ENCODE peak calls at places on chromosome 18, in four cellular contexts. R, Q, U and I are unnamed samples.

GRCh38 chr18:27605107-27605834 is 420.2 kb upstream of the CHST9 start:
- DNase-seq in U (no peak), R (peak; percentile 54), Q (peak; percentile 88), I (peak; percentile 22)

GRCh38 chr18:68034293-68034692 is 517.8 kb upstream of the DSEL start:
- DNase-seq in R (no peak), Q (no peak), U (no peak), I (no peak)

GRCh38 chr18:57057890-57058289 is 89.0 kb upstream of the BOD1L2 start:
- DNase-seq in R (no peak), Q (no peak), U (no peak), I (peak; percentile 58)

GRCh38 chr18:64253222-64253621 is 104.3 kb upstream of the LINC00305 start:
- DNase-seq in Q (no peak), R (no peak), U (no peak), I (peak; percentile 10)

GRCh38 chr18:34659579-34660517 is 50.2 kb upstream of the DTNA start:
- DNase-seq in R (peak; percentile 81), U (no peak), Q (peak; percentile 75), I (no peak)

GRCh38 chr18:28193177-28193778 is 16.3 kb upstream of the CDH2 start:
- DNase-seq in Q (no peak), U (no peak), R (no peak), I (no peak)

GRCh38 chr18:62182220-62182619 is 4.6 kb downstream of the PIGN start:
- DNase-seq in Q (no peak), R (no peak), U (no peak), I (no peak)

GRCh38 chr18:34495434-34495833 is 214.7 kb upstream of the DTNA start:
- DNase-seq in Q (no peak), U (no peak), R (no peak), I (no peak)

GRCh38 chr18:11066038-11066437 is 83.3 kb downstream of the PIEZO2 start:
- DNase-seq in Q (peak; percentile 4), U (no peak), R (no peak), I (no peak)

GRCh38 chr18:65439184-65439583 is 311.6 kb upstream of the CDH7 start:
- DNase-seq in U (no peak), R (no peak), Q (peak; percentile 6), I (no peak)

GRCh38 chr18:77063256-77063655 is 69.3 kb downstream of the MBP start:
- DNase-seq in U (peak; percentile 82), R (peak; percentile 62), Q (no peak), I (peak; percentile 71)

GRCh38 chr18:69956037-69956436 is 8.4 kb upstream of the CD226 start:
- DNase-seq in Q (no peak), U (no peak), R (no peak), I (no peak)

GRCh38 chr18:38077219-38077618 is 511.6 kb upstream of the CELF4 start:
- DNase-seq in U (no peak), R (peak; percentile 1), Q (peak; percentile 26), I (no peak)

GRCh38 chr18:72871091-72871490 is 3.3 kb upstream of the NETO1 start:
- DNase-seq in Q (no peak), U (no peak), R (peak; percentile 68), I (no peak)

GRCh38 chr18:56314396-56314795 is 324.0 kb downstream of the TXNL1 start:
- DNase-seq in R (no peak), U (no peak), Q (no peak), I (no peak)

GRCh38 chr18:76972241-76972640 is 149.9 kb downstream of the ZNF236 start:
- DNase-seq in U (no peak), Q (no peak), R (peak; percentile 32), I (no peak)

GRCh38 chr18:76519156-76519549 is 24.1 kb upstream of the ZNF516 start:
- DNase-seq in Q (peak; percentile 65), R (no peak), U (no peak), I (no peak)

GRCh38 chr18:3069671-3070433 is 56.9 kb upstream of the LPIN2 start:
- DNase-seq in U (no peak), Q (no peak), R (no peak), I (no peak)

GRCh38 chr18:69697069-69697468 is 250.6 kb downstream of the CD226 start:
- DNase-seq in Q (no peak), R (no peak), U (no peak), I (no peak)

GRCh38 chr18:10015288-10015701 is 101.5 kb downstream of the VAPA start:
- DNase-seq in Q (no peak), U (no peak), R (peak; percentile 21), I (no peak)

GRCh38 chr18:25517881-25518715 is 166.1 kb upstream of the ZNF521 start:
- DNase-seq in R (no peak), U (no peak), Q (peak; percentile 9), I (no peak)

GRCh38 chr18:23331091-23331920 is 121.8 kb upstream of the RIOK3 start:
- DNase-seq in U (no peak), R (peak; percentile 46), Q (no peak), I (no peak)

GRCh38 chr18:37381554-37381953 is 184.0 kb downstream of the CELF4 start:
- DNase-seq in U (no peak), R (no peak), Q (no peak), I (no peak)

GRCh38 chr18:66826211-66826610 is 222.3 kb upstream of the CDH19 start:
- DNase-seq in Q (no peak), R (no peak), U (no peak), I (no peak)

GRCh38 chr18:23835506-23835905 is 146.3 kb downstream of the LAMA3 start:
- DNase-seq in U (no peak), R (no peak), Q (no peak), I (no peak)

GRCh38 chr18:33470229-33470628 is 29.7 kb upstream of the CCDC178 start:
- DNase-seq in U (no peak), R (peak; percentile 5), Q (no peak), I (no peak)

GRCh38 chr18:79544386-79544963 is 135.1 kb upstream of the CTDP1 start:
- DNase-seq in Q (no peak), U (no peak), R (no peak), I (no peak)

GRCh38 chr18:10216809-10217208 is 237.6 kb upstream of the APCDD1 start:
- DNase-seq in Q (no peak), U (no peak), R (no peak), I (no peak)

GRCh38 chr18:46226461-46226860 is 122.3 kb downstream of the HAUS1 start:
- DNase-seq in Q (no peak), R (no peak), U (no peak), I (no peak)
- TF ChIP-seq CTCF in Q (no peak), R (no peak), U (no peak), I (no peak)

GRCh38 chr18:50569930-50570329 is 10.0 kb downstream of the MAPK4 start:
- DNase-seq in U (no peak), Q (peak; percentile 41), R (no peak), I (no peak)

GRCh38 chr18:50578030-50578429 is 18.1 kb downstream of the MAPK4 start:
- DNase-seq in U (no peak), Q (no peak), R (no peak), I (no peak)

GRCh38 chr18:50571606-50572005 is 11.7 kb downstream of the MAPK4 start:
- DNase-seq in R (no peak), U (no peak), Q (no peak), I (no peak)

GRCh38 chr18:50578651-50579050 is 18.8 kb downstream of the MAPK4 start:
- DNase-seq in R (peak; percentile 65), Q (no peak), U (no peak), I (no peak)

GRCh38 chr18:50573679-50574078 is 13.8 kb downstream of the MAPK4 start:
- DNase-seq in U (no peak), Q (no peak), R (no peak), I (no peak)
- TF ChIP-seq CTCF in U (peak; percentile 38), Q (peak; percentile 42), R (peak; percentile 35), I (peak; percentile 17)

GRCh38 chr18:59629894-59630293 is 67.3 kb downstream of the CCBE1 start:
- DNase-seq in R (no peak), U (no peak), Q (no peak), I (no peak)
- TF ChIP-seq CTCF in R (no peak), U (no peak), Q (no peak), I (no peak)

GRCh38 chr18:74569401-74569800 is 28.3 kb upstream of the ZNF407 start:
- DNase-seq in Q (no peak), U (no peak), R (no peak), I (no peak)
- TF ChIP-seq CTCF in Q (no peak), U (no peak), R (no peak), I (no peak)

GRCh38 chr18:42620585-42620984 is 494.9 kb downstream of the RIT2 start:
- DNase-seq in R (no peak), U (no peak), Q (no peak), I (no peak)
- TF ChIP-seq CTCF in R (no peak), U (no peak), Q (peak; percentile 6), I (no peak)

GRCh38 chr18:6413554-6414117 is 1.1 kb downstream of the L3MBTL4 start:
- DNase-seq in R (no peak), Q (peak; percentile 9), U (no peak), I (no peak)

GRCh38 chr18:6412933-6413472 is 1.7 kb downstream of the L3MBTL4 start:
- DNase-seq in R (no peak), U (no peak), Q (no peak), I (no peak)

GRCh38 chr18:6414723-6415362 is at the start of gene L3MBTL4:
- DNase-seq in R (peak; percentile 21), U (no peak), Q (peak; percentile 53), I (peak; percentile 77)

GRCh38 chr18:6411367-6411766 is 3.3 kb downstream of the L3MBTL4 start:
- DNase-seq in Q (no peak), R (no peak), U (no peak), I (no peak)

GRCh38 chr18:6414118-6414722 is 491 bp downstream of the L3MBTL4 start:
- DNase-seq in Q (peak; percentile 67), R (peak; percentile 7), U (no peak), I (peak; percentile 95)
- TF ChIP-seq CTCF in Q (peak; percentile 30), R (no peak), U (peak; percentile 24), I (peak; percentile 30)

GRCh38 chr18:54777118-54777791 is 51.0 kb upstream of the RAB27B start:
- DNase-seq in R (no peak), Q (no peak), U (no peak), I (no peak)

GRCh38 chr18:54774971-54775665 is 53.2 kb upstream of the RAB27B start:
- DNase-seq in U (no peak), R (no peak), Q (no peak), I (no peak)

GRCh38 chr18:54776282-54776977 is 51.8 kb upstream of the RAB27B start:
- DNase-seq in U (no peak), Q (no peak), R (peak; percentile 99), I (peak; percentile 9)

GRCh38 chr18:54774423-54774822 is 53.9 kb upstream of the RAB27B start:
- DNase-seq in R (no peak), Q (no peak), U (no peak), I (no peak)

DNA sequence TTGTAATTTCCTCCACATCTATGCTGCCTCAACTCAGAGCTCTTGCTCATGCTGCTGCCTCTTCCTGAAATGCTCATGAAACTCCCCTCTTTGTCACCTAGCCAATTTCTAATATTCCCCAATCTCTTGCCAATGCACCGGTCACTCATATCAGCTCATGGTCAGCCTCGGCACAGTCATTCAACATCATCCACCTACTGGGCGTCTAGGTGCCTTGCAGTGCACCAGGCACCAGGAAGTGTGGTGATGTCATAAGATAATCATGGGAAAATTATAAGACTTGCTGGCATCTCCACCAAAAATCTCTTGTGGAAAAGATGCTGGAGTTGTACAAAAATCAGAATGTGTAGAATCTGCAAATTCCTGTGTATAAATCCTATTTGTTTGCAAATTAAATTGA is 52.6 kb upstream of the RAB27B start:
- DNase-seq in Q (no peak), U (no peak), R (peak; percentile 77), I (no peak)
- TF ChIP-seq CTCF in Q (peak; percentile 18), U (no peak), R (peak; percentile 71), I (no peak)

GRCh38 chr18:14784133-14784532 is 36.2 kb downstream of the ANKRD30B start:
- DNase-seq in U (no peak), Q (no peak), R (no peak), I (no peak)
- TF ChIP-seq CTCF in U (no peak), Q (no peak), R (no peak), I (no peak)